ENCODE peak calls at places on chromosomes 2 and 18, in five cellular contexts. Q is H1, M is K562, R is HCT116, I is spleen. E is an unnamed sample.

GRCh38 chr2:29068513-29068912 is 5.8 kb downstream of the PCARE start:
- DNase-seq in Q (no peak), M (no peak), R (no peak), I (no peak), E (no peak)

GRCh38 chr18:79950440-79951341 is 762 bp downstream of the SLC66A2 start:
- DNase-seq in Q (no peak), M (peak), R (no peak), I (peak), E (no peak)

GRCh38 chr18:49757513-49758262 is 55.6 kb downstream of the ACAA2 start:
- DNase-seq in Q (peak), M (peak), R (peak), I (no peak), E (no peak)

GRCh38 chr2:69131983-69132675 is 119.2 kb downstream of the ANTXR1 start:
- DNase-seq in Q (no peak), M (no peak), R (no peak), I (no peak), E (no peak)

GRCh38 chr2:219404954-219405353 is 13.2 kb upstream of the DES start:
- DNase-seq in Q (peak), M (no peak), R (no peak), I (no peak), E (no peak)

GRCh38 chr2:15206419-15206818 is 354.7 kb downstream of the NBAS start:
- DNase-seq in Q (no peak), M (no peak), R (no peak), I (peak), E (no peak)

GRCh38 chr2:48249093-48249492 is 280.9 kb upstream of the STON1 start:
- DNase-seq in Q (no peak), M (no peak), R (no peak), I (no peak), E (no peak)

GRCh38 chr2:150485114-150485870 is 2.2 kb downstream of the RND3 start:
- DNase-seq in Q (peak), M (peak), R (no peak), I (peak), E (no peak)

GRCh38 chr2:162422894-162423293 is 79.0 kb downstream of the GCA start:
- DNase-seq in Q (no peak), M (no peak), R (no peak), I (no peak), E (no peak)

GRCh38 chr2:230798769-230799399 is 65.9 kb upstream of the ITM2C start:
- DNase-seq in Q (no peak), M (peak), R (no peak), I (no peak), E (peak)

GRCh38 chr2:117057021-117057420 is 757.5 kb upstream of the DDX18 start:
- DNase-seq in Q (no peak), M (no peak), R (no peak), I (no peak), E (no peak)

GRCh38 chr2:71070294-71071025 is 2.0 kb downstream of the NAGK start:
- DNase-seq in Q (no peak), M (peak), R (peak), I (peak), E (peak)
- TF ChIP-seq POLR2AphosphoS5 in Q (no peak), M (no peak), R (no peak), I (no peak), E (no peak)

DNA sequence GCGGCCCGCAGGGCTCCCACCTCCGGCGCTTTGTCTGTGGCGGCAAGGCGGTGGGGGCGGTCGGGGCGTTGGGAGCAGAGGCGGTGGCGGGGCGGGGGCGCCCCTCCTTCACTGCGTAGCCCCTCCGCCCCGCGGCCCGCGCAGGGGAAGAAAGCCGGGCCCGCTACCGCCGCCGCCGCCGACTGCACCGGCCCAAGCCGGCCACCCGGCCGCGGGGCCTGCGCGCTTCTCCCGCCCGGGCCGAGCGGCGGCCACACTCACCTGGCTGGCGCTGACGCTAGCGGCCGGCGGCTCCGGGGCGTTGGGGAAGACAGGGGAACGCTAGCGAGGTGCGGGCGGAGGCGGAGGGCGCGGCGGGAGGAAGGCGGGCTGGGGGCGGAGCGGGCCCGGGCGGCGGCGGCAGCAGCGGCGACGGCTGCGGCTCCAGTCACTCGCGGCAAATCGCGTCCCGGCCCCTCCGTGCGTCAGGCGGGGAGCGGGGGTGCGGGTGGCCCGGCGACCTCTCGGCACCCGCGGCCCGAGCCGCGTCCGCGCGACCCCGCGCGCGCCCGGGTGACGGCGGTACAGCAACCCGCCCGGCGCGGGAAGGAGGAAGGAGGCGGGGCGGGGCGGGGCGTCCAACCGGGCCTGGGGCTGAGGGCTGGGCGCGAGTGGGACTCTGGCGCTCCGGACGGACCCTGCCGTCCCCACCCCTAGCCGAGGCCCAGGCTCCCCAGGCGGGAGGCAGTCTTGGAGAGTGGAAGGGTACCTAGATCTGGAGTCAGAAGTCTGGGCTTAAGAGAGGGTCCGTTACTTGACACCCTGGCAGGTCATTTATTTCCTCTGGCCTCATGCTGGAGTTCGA is at the start of gene SESTD1:
- DNase-seq in Q (peak), M (peak), R (no peak), I (peak), E (peak)
- TF ChIP-seq POLR2AphosphoS5 in Q (no peak), M (no peak), R (peak), I (peak), E (no peak)

GRCh38 chr2:127153691-127154158 is 46.8 kb upstream of the BIN1 start:
- DNase-seq in Q (no peak), M (no peak), R (no peak), I (no peak), E (no peak)
- TF ChIP-seq POLR2AphosphoS5 in Q (no peak), M (no peak), R (no peak), I (no peak), E (no peak)

GRCh38 chr2:23436346-23437099 is 51.5 kb downstream of the KLHL29 start:
- DNase-seq in Q (peak), M (no peak), R (no peak), I (peak), E (no peak)
- TF ChIP-seq POLR2AphosphoS5 in Q (no peak), M (no peak), R (no peak), I (no peak), E (no peak)

GRCh38 chr2:1742680-1743395 is 1.5 kb downstream of the PXDN start:
- DNase-seq in Q (peak), M (no peak), R (no peak), I (peak), E (no peak)

GRCh38 chr2:1739961-1740713 is 4.2 kb downstream of the PXDN start:
- DNase-seq in Q (peak), M (no peak), R (no peak), I (peak), E (no peak)

GRCh38 chr2:1740714-1741584 is 3.4 kb downstream of the PXDN start:
- DNase-seq in Q (peak), M (no peak), R (no peak), I (no peak), E (no peak)

GRCh38 chr2:1742300-1742679 is 2.0 kb downstream of the PXDN start:
- DNase-seq in Q (no peak), M (no peak), R (no peak), I (no peak), E (no peak)

GRCh38 chr2:1741851-1742250 is 2.5 kb downstream of the PXDN start:
- DNase-seq in Q (peak), M (no peak), R (no peak), I (peak), E (no peak)
- TF ChIP-seq POLR2AphosphoS5 in Q (no peak), M (no peak), R (no peak), I (no peak), E (no peak)

GRCh38 chr2:70467237-70467636 is 86.4 kb downstream of the TGFA start:
- DNase-seq in Q (no peak), M (no peak), R (no peak), I (no peak), E (no peak)
- TF ChIP-seq POLR2AphosphoS5 in Q (no peak), M (no peak), R (no peak), I (no peak), E (no peak)

GRCh38 chr2:74021407-74021755 is 36.7 kb downstream of the TET3 start:
- DNase-seq in Q (no peak), M (no peak), R (no peak), I (peak), E (no peak)

GRCh38 chr2:74024216-74024615 is 39.5 kb downstream of the TET3 start:
- DNase-seq in Q (no peak), M (no peak), R (no peak), I (peak), E (no peak)

GRCh38 chr2:74020717-74021406 is 36.2 kb downstream of the TET3 start:
- DNase-seq in Q (no peak), M (no peak), R (no peak), I (peak), E (no peak)

GRCh38 chr2:74017181-74017580 is 32.5 kb downstream of the TET3 start:
- DNase-seq in Q (no peak), M (no peak), R (no peak), I (no peak), E (no peak)

DNA sequence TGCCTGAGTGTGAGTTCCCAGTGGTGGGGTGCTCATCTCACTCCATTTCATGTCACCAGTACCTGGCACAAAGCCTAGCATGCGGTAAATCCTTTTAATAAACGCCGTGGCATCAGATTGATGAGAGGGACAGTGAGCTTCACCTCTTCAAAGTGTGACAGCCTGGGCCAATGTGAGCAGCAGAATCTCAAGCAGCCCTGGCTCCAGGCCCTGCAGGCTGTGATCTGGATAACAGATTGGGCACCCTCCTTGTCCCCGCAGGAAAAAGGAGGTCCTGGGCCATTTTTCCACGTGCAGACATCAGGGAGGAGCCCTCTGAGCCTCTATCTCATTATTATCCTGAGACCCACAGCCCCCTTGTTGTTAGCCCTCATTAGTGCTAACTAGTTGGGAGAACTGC is 34.8 kb downstream of the TET3 start:
- DNase-seq in Q (no peak), M (no peak), R (no peak), I (no peak), E (no peak)
- TF ChIP-seq POLR2AphosphoS5 in Q (no peak), M (no peak), R (no peak), I (no peak), E (no peak)

E was measured in HL-60.